ENCODE peak calls at places on chromosomes 5 and 9, in seven cellular contexts. G is glutamatergic neuron, B is body of pancreas, L is esophagus squamous epithelium, F is AG04449, V is AG09309, H is left ventricle myocardium inferior. X is an unnamed sample.

GRCh38 chr5:33885679-33886078 is 6.1 kb downstream of the ADAMTS12 start:
- DNase-seq in B (no peak), F (no peak), H (no peak), G (no peak), L (no peak), V (no peak), X (no peak)

GRCh38 chr9:94030318-94031179 is 53.7 kb upstream of the PTPDC1 start:
- DNase-seq in B (peak), H (peak), V (peak), L (no peak), G (peak), F (peak), X (peak)

GRCh38 chr5:55063220-55063863 is 39.1 kb upstream of the GZMA start:
- DNase-seq in F (no peak), H (no peak), V (no peak), B (no peak), G (no peak), L (no peak), X (no peak)

GRCh38 chr5:109589983-109590382 is 99.7 kb upstream of the MAN2A1 start:
- DNase-seq in B (peak), G (no peak), L (no peak), V (no peak), F (no peak), H (no peak), X (no peak)

GRCh38 chr5:26192496-26192895 is 845.9 kb downstream of the CDH9 start:
- DNase-seq in H (no peak), V (no peak), L (no peak), B (no peak), G (no peak), F (no peak), X (no peak)

GRCh38 chr5:100777680-100778281 is 125.3 kb downstream of the ST8SIA4 start:
- DNase-seq in F (peak), H (no peak), L (no peak), G (no peak), V (peak), B (no peak), X (no peak)

GRCh38 chr9:133278161-133279131 is 3.4 kb upstream of the ABO start:
- DNase-seq in B (no peak), L (no peak), H (no peak), G (no peak), F (no peak), V (no peak), X (no peak)

GRCh38 chr9:99430301-99430700 is 208.2 kb downstream of the SEC61B start:
- DNase-seq in H (no peak), B (no peak), L (no peak), G (no peak), F (no peak), V (no peak), X (no peak)

GRCh38 chr9:17116400-17116837 is 18.4 kb upstream of the CNTLN start:
- DNase-seq in L (no peak), G (no peak), B (no peak), V (no peak), F (no peak), H (no peak), X (no peak)

GRCh38 chr9:129854588-129855110 is 19.4 kb downstream of the USP20 start:
- DNase-seq in L (no peak), H (no peak), B (no peak), F (no peak), V (no peak), G (no peak), X (no peak)

GRCh38 chr5:149420509-149421371 is 41.6 kb upstream of the IL17B start:
- DNase-seq in V (no peak), L (no peak), B (no peak), G (no peak), F (no peak), H (no peak), X (no peak)

GRCh38 chr5:175885813-175886212 is 14.4 kb downstream of the CPLX2 start:
- DNase-seq in H (no peak), F (no peak), G (no peak), L (no peak), V (no peak), B (no peak), X (no peak)

GRCh38 chr5:124064956-124065355 is 553.0 kb downstream of the CSNK1G3 start:
- DNase-seq in F (no peak), V (no peak), H (no peak), G (no peak), B (no peak), L (no peak), X (no peak)

GRCh38 chr9:114387678-114388431 is at the start of gene AKNA:
- DNase-seq in V (no peak), H (peak), L (peak), B (peak), G (peak), F (no peak), X (peak)

GRCh38 chr9:79824265-79824664 is 252.5 kb downstream of the TLE4 start:
- DNase-seq in G (no peak), B (no peak), L (no peak), H (no peak), V (no peak), F (no peak), X (no peak)

GRCh38 chr5:97149689-97150088 is 7.3 kb upstream of the LIX1 start:
- DNase-seq in G (no peak), V (no peak), B (no peak), F (no peak), H (no peak), L (no peak), X (no peak)

GRCh38 chr5:36606437-36607113 is at the start of gene SLC1A3:
- DNase-seq in V (peak), H (peak), F (no peak), L (no peak), B (peak), G (peak), X (peak)

DNA sequence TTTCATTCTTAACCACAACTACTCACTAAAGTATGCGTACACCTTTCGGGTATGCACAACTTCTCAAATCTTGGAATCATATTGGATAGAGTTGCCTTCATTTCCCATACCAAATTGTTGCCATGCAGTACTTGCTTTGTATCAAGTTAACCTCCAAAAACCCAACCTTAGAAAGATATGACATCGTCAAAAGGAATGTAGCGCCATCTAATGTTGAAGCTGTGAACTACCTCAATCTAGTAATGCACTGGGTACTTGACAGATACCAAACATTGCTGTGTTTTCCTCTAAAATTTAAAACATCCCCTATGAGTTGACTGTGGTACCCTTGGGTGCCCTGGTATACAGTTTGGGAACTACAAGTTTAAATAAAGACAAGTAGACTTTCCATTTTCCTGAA is 318.4 kb downstream of the ARL15 start:
- DNase-seq in F (no peak), L (no peak), H (no peak), G (no peak), B (no peak), V (no peak), X (no peak)
- TF ChIP-seq CTCF in F (peak), L (no peak), H (peak), G (peak), B (peak), V (peak), X (peak)

DNA sequence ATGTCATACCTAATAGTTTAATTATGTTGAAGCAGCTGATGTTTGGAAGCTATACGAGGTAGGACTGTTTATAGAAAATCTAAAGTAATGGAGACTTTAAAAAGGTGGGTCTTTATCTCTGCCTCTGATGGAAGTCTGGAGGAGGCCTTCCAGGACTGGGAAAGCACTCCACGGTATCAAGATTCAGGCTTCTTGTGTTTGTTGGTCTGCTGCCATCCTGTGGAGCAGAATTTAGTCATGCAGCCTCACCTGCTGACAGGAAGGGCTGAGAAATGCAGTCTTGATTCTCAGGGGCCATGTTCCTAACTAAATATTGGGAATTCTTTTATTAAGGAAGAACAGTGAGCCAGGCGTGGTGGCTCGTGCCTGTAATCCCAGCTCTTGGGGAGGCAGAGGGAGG is 15.9 kb downstream of the SPDL1 start:
- DNase-seq in F (no peak), L (no peak), B (no peak), V (no peak), H (no peak), G (no peak), X (no peak)
- TF ChIP-seq CTCF in F (no peak), L (no peak), B (no peak), V (no peak), H (no peak), G (no peak), X (no peak)

DNA sequence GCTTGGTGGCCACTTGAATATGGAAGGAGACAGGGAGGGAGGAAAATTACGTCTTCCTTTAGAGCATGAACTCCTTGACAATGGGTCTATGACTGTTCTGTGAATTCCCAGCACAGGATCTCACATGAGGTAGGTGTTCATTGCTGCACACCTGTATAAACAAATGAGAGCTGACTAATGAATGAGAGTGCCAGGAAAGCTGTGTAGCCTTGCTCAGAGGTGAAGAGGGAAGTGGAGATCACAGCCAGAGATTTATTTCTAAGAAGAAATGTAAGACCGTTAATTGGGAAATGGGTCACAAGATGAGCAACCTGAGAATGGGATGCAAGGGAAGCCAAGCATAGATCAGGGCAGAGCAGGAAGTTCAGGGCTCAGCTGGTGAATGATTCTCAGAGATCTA is 295.2 kb downstream of the CDK5RAP2 start:
- DNase-seq in H (no peak), B (no peak), F (no peak), L (no peak), V (no peak), G (no peak), X (no peak)
- TF ChIP-seq CTCF in H (no peak), B (no peak), F (no peak), L (no peak), V (no peak), G (no peak), X (no peak)

GRCh38 chr9:32867601-32868204 is 84.4 kb downstream of the TMEM215 start:
- DNase-seq in H (no peak), F (no peak), L (no peak), G (no peak), V (no peak), B (no peak), X (no peak)
- TF ChIP-seq CTCF in H (no peak), F (no peak), L (no peak), G (no peak), V (no peak), B (no peak), X (no peak)

GRCh38 chr5:10367586-10367985 is 14.1 kb downstream of the MARCHF6 start:
- DNase-seq in L (no peak), V (no peak), B (no peak), G (no peak), F (no peak), H (no peak), X (no peak)

GRCh38 chr5:10366310-10367297 is 13.1 kb downstream of the MARCHF6 start:
- DNase-seq in G (no peak), V (peak), B (peak), L (no peak), F (no peak), H (no peak), X (no peak)

GRCh38 chr5:10363519-10364185 is 10.2 kb downstream of the MARCHF6 start:
- DNase-seq in G (no peak), L (no peak), H (no peak), B (no peak), V (no peak), F (no peak), X (no peak)

GRCh38 chr5:10365800-10366199 is 12.3 kb downstream of the MARCHF6 start:
- DNase-seq in V (no peak), H (no peak), L (no peak), G (no peak), B (no peak), F (no peak), X (no peak)

GRCh38 chr5:10364186-10364689 is 10.7 kb downstream of the MARCHF6 start:
- DNase-seq in V (no peak), L (no peak), F (no peak), H (no peak), B (no peak), G (no peak), X (no peak)
- TF ChIP-seq CTCF in V (peak), L (no peak), F (no peak), H (peak), B (peak), G (no peak), X (peak)